ENCODE peak calls at places on chromosomes 16 and 17, in four cellular contexts. One of them, this sample, is unnamed.

GRCh38 chr16:10992797-10993196 is 48.4 kb downstream of the CLEC16A start:
- DNase-seq in HCT116: peak
- DNase-seq in AG09309: no peak
- DNase-seq in neural progenitor cell: no peak
- DNase-seq in this sample: peak

GRCh38 chr16:31502981-31503380 is 5.2 kb downstream of the RUSF1 start:
- DNase-seq in AG09309: no peak
- DNase-seq in neural progenitor cell: no peak
- DNase-seq in HCT116: no peak
- DNase-seq in this sample: no peak

GRCh38 chr17:28895794-28896447 is 1.6 kb downstream of the FLOT2 start:
- DNase-seq in neural progenitor cell: peak
- DNase-seq in AG09309: no peak
- DNase-seq in HCT116: no peak
- DNase-seq in this sample: no peak

GRCh38 chr17:78597923-78598545 is 20.8 kb upstream of the DNAH17 start:
- DNase-seq in HCT116: no peak
- DNase-seq in AG09309: peak
- DNase-seq in neural progenitor cell: no peak
- DNase-seq in this sample: no peak

GRCh38 chr17:40727447-40728231 is 24.1 kb upstream of the KRT24 start:
- DNase-seq in AG09309: peak
- DNase-seq in neural progenitor cell: no peak
- DNase-seq in HCT116: no peak
- DNase-seq in this sample: peak

GRCh38 chr17:979539-980405 is at the start of gene NXN:
- DNase-seq in HCT116: no peak
- DNase-seq in neural progenitor cell: peak
- DNase-seq in AG09309: no peak
- DNase-seq in this sample: no peak

GRCh38 chr16:3718628-3719027 is 1.3 kb upstream of the TRAP1 start:
- DNase-seq in AG09309: no peak
- DNase-seq in neural progenitor cell: no peak
- DNase-seq in HCT116: no peak
- DNase-seq in this sample: no peak

GRCh38 chr16:87764600-87765472 is 950 bp downstream of the KLHDC4 start:
- DNase-seq in HCT116: no peak
- DNase-seq in neural progenitor cell: no peak
- DNase-seq in AG09309: no peak
- DNase-seq in this sample: no peak

GRCh38 chr16:66359012-66359411 is 7.5 kb upstream of the CDH5 start:
- DNase-seq in neural progenitor cell: no peak
- DNase-seq in AG09309: peak
- DNase-seq in HCT116: no peak
- DNase-seq in this sample: peak

GRCh38 chr16:86002178-86002577 is 103.2 kb downstream of the IRF8 start:
- DNase-seq in HCT116: no peak
- DNase-seq in AG09309: no peak
- DNase-seq in neural progenitor cell: no peak
- DNase-seq in this sample: no peak

GRCh38 chr17:54015734-54016133 is 193.0 kb downstream of the KIF2B start:
- DNase-seq in AG09309: no peak
- DNase-seq in neural progenitor cell: no peak
- DNase-seq in HCT116: no peak
- DNase-seq in this sample: no peak

GRCh38 chr17:9271989-9272388 is 250.7 kb downstream of the NTN1 start:
- DNase-seq in neural progenitor cell: no peak
- DNase-seq in HCT116: no peak
- DNase-seq in AG09309: no peak
- DNase-seq in this sample: no peak

GRCh38 chr17:46727572-46728348 is 90.7 kb downstream of the WNT3 start:
- DNase-seq in AG09309: peak
- DNase-seq in neural progenitor cell: no peak
- DNase-seq in HCT116: no peak
- DNase-seq in this sample: peak

GRCh38 chr17:83182620-83183063 is 103.2 kb downstream of the METRNL start:
- DNase-seq in neural progenitor cell: no peak
- DNase-seq in AG09309: no peak
- DNase-seq in HCT116: no peak
- DNase-seq in this sample: no peak

DNA sequence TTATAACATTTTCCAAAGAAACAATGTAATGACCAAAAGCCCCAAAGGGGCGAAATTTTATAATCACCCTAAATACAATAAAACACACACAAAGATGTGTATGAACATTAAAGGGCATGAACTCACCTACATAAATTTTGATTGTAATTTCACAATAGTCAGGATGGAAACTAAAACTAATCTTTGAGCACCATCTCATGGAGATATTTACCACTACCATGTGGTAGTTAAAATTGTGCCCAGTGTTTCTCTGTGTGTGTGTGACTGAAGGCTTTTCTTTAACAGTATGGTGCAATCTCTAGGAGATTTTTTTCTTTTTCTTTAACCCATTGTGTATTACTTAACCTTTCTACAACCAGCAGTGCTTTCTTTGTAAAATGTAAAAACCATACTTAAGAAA is 19.7 kb upstream of the MEIOC start:
- DNase-seq in HCT116: peak
- DNase-seq in neural progenitor cell: peak
- DNase-seq in AG09309: peak
- DNase-seq in this sample: peak
- TF ChIP-seq CTCF in HCT116: peak
- TF ChIP-seq CTCF in neural progenitor cell: peak
- TF ChIP-seq CTCF in AG09309: peak
- TF ChIP-seq CTCF in this sample: peak

GRCh38 chr17:4594406-4595349 is 10.3 kb downstream of the SMTNL2 start:
- DNase-seq in HCT116: no peak
- DNase-seq in AG09309: no peak
- DNase-seq in neural progenitor cell: peak
- DNase-seq in this sample: no peak
- TF ChIP-seq CTCF in HCT116: no peak
- TF ChIP-seq CTCF in AG09309: no peak
- TF ChIP-seq CTCF in neural progenitor cell: peak
- TF ChIP-seq CTCF in this sample: peak

DNA sequence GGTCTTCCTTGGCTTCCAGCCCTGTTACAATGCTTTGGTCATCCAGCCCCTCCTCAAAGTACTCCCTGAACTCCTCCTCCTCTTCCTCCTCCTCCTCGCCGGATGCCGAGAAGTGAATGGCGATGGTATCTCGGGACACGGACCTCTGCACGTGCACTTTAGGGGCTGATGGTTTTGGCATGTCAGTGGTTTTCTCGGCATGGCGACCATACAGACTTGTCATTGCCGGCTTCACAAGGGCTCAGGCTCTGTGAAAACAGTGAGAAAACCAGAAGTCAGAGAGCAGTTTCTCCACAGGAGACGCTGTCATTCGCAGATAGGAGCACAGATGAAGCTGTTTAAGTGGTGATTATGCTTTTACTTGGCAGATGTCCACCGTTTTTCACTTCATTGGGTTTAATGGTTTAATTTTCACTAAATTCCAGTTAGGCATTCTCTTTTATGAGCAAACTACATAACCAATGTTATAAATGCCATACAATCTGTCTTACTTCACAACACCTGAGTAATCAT is 49.0 kb downstream of the TEX2 start:
- DNase-seq in HCT116: no peak
- DNase-seq in neural progenitor cell: no peak
- DNase-seq in AG09309: no peak
- DNase-seq in this sample: peak
- TF ChIP-seq CTCF in HCT116: no peak
- TF ChIP-seq CTCF in neural progenitor cell: no peak
- TF ChIP-seq CTCF in AG09309: no peak
- TF ChIP-seq CTCF in this sample: no peak

DNA sequence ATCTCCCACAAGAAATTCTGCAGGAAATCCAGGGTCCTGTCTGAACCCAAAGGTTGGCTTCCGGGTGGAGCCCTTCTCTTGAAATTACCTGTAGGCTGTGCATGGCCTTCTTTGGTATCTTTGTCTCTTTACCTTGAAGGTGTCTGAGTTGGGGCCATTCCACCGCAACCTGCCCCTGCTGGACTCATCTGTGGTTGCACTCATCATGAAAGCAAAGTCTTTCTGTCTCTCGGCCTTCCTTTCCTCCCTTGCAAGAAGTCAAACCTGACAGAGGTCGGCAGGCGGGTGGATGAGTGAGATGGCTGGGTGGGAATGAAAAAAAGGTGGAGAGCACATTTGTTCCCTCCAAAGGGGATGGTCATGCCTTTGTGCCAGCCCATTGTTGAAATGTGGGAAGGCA is 25.1 kb downstream of the SALL1 start:
- DNase-seq in AG09309: no peak
- DNase-seq in neural progenitor cell: no peak
- DNase-seq in HCT116: no peak
- DNase-seq in this sample: no peak
- TF ChIP-seq CTCF in AG09309: no peak
- TF ChIP-seq CTCF in neural progenitor cell: peak
- TF ChIP-seq CTCF in HCT116: no peak
- TF ChIP-seq CTCF in this sample: no peak

GRCh38 chr16:58127634-58128033 is 1.5 kb downstream of the CFAP20 start:
- DNase-seq in neural progenitor cell: no peak
- DNase-seq in HCT116: no peak
- DNase-seq in AG09309: no peak
- DNase-seq in this sample: no peak
- TF ChIP-seq CTCF in neural progenitor cell: no peak
- TF ChIP-seq CTCF in HCT116: peak
- TF ChIP-seq CTCF in AG09309: peak
- TF ChIP-seq CTCF in this sample: peak

DNA sequence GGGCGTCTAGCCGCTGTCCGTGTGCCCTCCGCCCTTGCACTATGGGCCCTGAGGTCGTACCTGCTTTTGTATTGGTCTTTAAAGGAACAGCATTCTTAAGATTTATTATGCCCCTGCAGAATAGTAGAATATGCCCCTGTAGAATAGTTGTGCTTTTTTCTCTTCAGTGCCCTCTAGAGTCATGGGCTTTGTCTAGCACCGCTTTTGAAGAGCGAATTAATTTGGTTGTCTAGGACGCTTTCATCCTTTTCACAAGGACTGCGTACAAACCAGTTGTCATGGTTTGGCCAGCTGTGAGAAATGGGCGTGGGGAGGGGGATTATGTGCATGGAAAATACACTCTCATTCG is 615 bp downstream of the CEP95 start:
- DNase-seq in HCT116: no peak
- DNase-seq in AG09309: peak
- DNase-seq in neural progenitor cell: peak
- DNase-seq in this sample: peak
- TF ChIP-seq CTCF in HCT116: peak
- TF ChIP-seq CTCF in AG09309: peak
- TF ChIP-seq CTCF in neural progenitor cell: peak
- TF ChIP-seq CTCF in this sample: peak

GRCh38 chr17:71438631-71439146 is 682.1 kb upstream of the SOX9 start:
- DNase-seq in AG09309: peak
- DNase-seq in HCT116: peak
- DNase-seq in neural progenitor cell: no peak
- DNase-seq in this sample: peak
- TF ChIP-seq CTCF in AG09309: no peak
- TF ChIP-seq CTCF in HCT116: no peak
- TF ChIP-seq CTCF in neural progenitor cell: no peak
- TF ChIP-seq CTCF in this sample: no peak

GRCh38 chr17:42760652-42761581 is at the start of gene RAMP2:
- DNase-seq in AG09309: no peak
- DNase-seq in neural progenitor cell: peak
- DNase-seq in HCT116: no peak
- DNase-seq in this sample: no peak
- TF ChIP-seq CTCF in AG09309: no peak
- TF ChIP-seq CTCF in neural progenitor cell: no peak
- TF ChIP-seq CTCF in HCT116: no peak
- TF ChIP-seq CTCF in this sample: no peak

GRCh38 chr17:50177476-50177875 is 11.7 kb downstream of the SGCA start:
- DNase-seq in neural progenitor cell: no peak
- DNase-seq in AG09309: no peak
- DNase-seq in HCT116: no peak
- DNase-seq in this sample: no peak

GRCh38 chr17:50174444-50174843 is 8.6 kb downstream of the SGCA start:
- DNase-seq in HCT116: no peak
- DNase-seq in AG09309: no peak
- DNase-seq in neural progenitor cell: no peak
- DNase-seq in this sample: no peak

GRCh38 chr17:50177983-50178834 is 12.4 kb downstream of the SGCA start:
- DNase-seq in AG09309: peak
- DNase-seq in HCT116: peak
- DNase-seq in neural progenitor cell: peak
- DNase-seq in this sample: peak

GRCh38 chr17:50175035-50175788 is 9.4 kb downstream of the SGCA start:
- DNase-seq in neural progenitor cell: no peak
- DNase-seq in HCT116: no peak
- DNase-seq in AG09309: no peak
- DNase-seq in this sample: no peak

GRCh38 chr17:50176559-50177471 is 11.0 kb downstream of the SGCA start:
- DNase-seq in HCT116: no peak
- DNase-seq in neural progenitor cell: no peak
- DNase-seq in AG09309: no peak
- DNase-seq in this sample: no peak
- TF ChIP-seq CTCF in HCT116: peak
- TF ChIP-seq CTCF in neural progenitor cell: peak
- TF ChIP-seq CTCF in AG09309: peak
- TF ChIP-seq CTCF in this sample: peak

This sample was measured in astrocyte of the cerebellum.